ENCODE peak calls at places on chromosomes 5 and 9, in six cellular contexts. M is T-helper 2 cell; J is activated CD4-positive, CD25-positive, alpha-beta regulatory T cell treated with anti-CD3 and anti-CD28 coated beads, Interleukin-2, amount 50 U/mL, for 72 hours; B is glomerular endothelial cell; I is astrocyte of the spinal cord; T is fibroblast of the aortic adventitia. O is an unnamed sample.
A peak's percentile ranks its signal among the peaks of the same experiment; 100 is the strongest.

GRCh38 chr9:136564379-136564988 is 18.6 kb upstream of the NOTCH1 start:
- DNase-seq in M (no peak), B (no peak), J (no peak), I (peak; percentile 67), T (peak; percentile 68), O (peak; percentile 21)

GRCh38 chr9:114288233-114289051 is 34.5 kb upstream of the ORM1 start:
- DNase-seq in I (peak; percentile 52), J (peak; percentile 27), M (no peak), T (peak; percentile 33), B (no peak), O (no peak)

GRCh38 chr9:130186839-130187522 is 14.8 kb downstream of the NCS1 start:
- DNase-seq in M (no peak), B (no peak), I (no peak), T (peak; percentile 43), J (no peak), O (no peak)

GRCh38 chr9:125262217-125262991 is 778 bp downstream of the GAPVD1 start:
- DNase-seq in T (no peak), B (no peak), J (no peak), I (no peak), M (peak; percentile 35), O (no peak)

GRCh38 chr9:97802276-97802675 is 50.8 kb upstream of the FOXE1 start:
- DNase-seq in J (no peak), M (no peak), B (no peak), I (peak; percentile 38), T (no peak), O (no peak)

GRCh38 chr5:77851229-77852067 is 75.3 kb upstream of the TBCA start:
- DNase-seq in B (no peak), M (peak; percentile 39), I (no peak), T (peak; percentile 16), J (no peak), O (no peak)

GRCh38 chr5:42840279-42840678 is 28.6 kb upstream of the SELENOP start:
- DNase-seq in T (peak; percentile 91), M (no peak), B (no peak), I (peak; percentile 92), J (no peak), O (no peak)

GRCh38 chr9:69619233-69619632 is 52.9 kb downstream of the APBA1 start:
- DNase-seq in B (no peak), I (no peak), T (no peak), J (no peak), M (no peak), O (no peak)

GRCh38 chr5:62473209-62473608 is 60.6 kb downstream of the IPO11 start:
- DNase-seq in M (no peak), I (peak; percentile 9), T (no peak), J (no peak), B (no peak), O (no peak)

GRCh38 chr5:140113180-140113698 is 670 bp upstream of the PURA start:
- DNase-seq in I (no peak), M (peak; percentile 40), B (no peak), T (no peak), J (no peak), O (no peak)

GRCh38 chr9:124202447-124202971 is 55.2 kb upstream of the NEK6 start:
- DNase-seq in J (peak; percentile 67), B (no peak), T (no peak), M (peak; percentile 96), I (no peak), O (peak; percentile 41)

GRCh38 chr9:129131300-129132145 is 20.3 kb downstream of the PTPA start:
- DNase-seq in I (peak; percentile 56), T (peak; percentile 73), J (peak; percentile 87), M (peak; percentile 79), B (no peak), O (peak; percentile 68)

GRCh38 chr9:121921444-121921843 is 171.7 kb downstream of the TTLL11 start:
- DNase-seq in M (no peak), T (no peak), J (no peak), I (no peak), B (no peak), O (no peak)

O was measured in midbrain.